ENCODE peak calls at places on chromosomes 3 and 15, in four cellular contexts. One of them, this sample, is unnamed. For H3K36me3, the result is how much of the 10 kb centered on the place peaks cover.

GRCh38 chr3:11236588-11237461 is 35.4 kb upstream of the ATG7 start:
- DNase-seq in IMR-90: peak
- DNase-seq in SJSA1: peak
- DNase-seq in aorta: no peak
- DNase-seq in this sample: peak

GRCh38 chr3:39668420-39668819 is 141.0 kb upstream of the MYRIP start:
- DNase-seq in aorta: no peak
- DNase-seq in IMR-90: peak
- DNase-seq in SJSA1: no peak
- DNase-seq in this sample: no peak

GRCh38 chr3:124812291-124813265 is 74.6 kb downstream of the ITGB5 start:
- DNase-seq in aorta: peak
- DNase-seq in SJSA1: peak
- DNase-seq in IMR-90: peak
- DNase-seq in this sample: peak

GRCh38 chr3:116135462-116135861 is 309.8 kb downstream of the LSAMP start:
- DNase-seq in IMR-90: peak
- DNase-seq in SJSA1: no peak
- DNase-seq in aorta: no peak
- DNase-seq in this sample: no peak

GRCh38 chr3:98361289-98361688 is 7.6 kb downstream of the OR5K4 start:
- DNase-seq in aorta: no peak
- DNase-seq in SJSA1: no peak
- DNase-seq in IMR-90: no peak
- DNase-seq in this sample: no peak

GRCh38 chr15:90300988-90301715 is 35.7 kb downstream of the NGRN start:
- DNase-seq in IMR-90: peak
- DNase-seq in SJSA1: peak
- DNase-seq in aorta: peak
- DNase-seq in this sample: peak

GRCh38 chr15:53716909-53717878 is 42.3 kb downstream of the WDR72 start:
- DNase-seq in SJSA1: no peak
- DNase-seq in IMR-90: no peak
- DNase-seq in aorta: no peak
- DNase-seq in this sample: no peak

GRCh38 chr3:173008978-173009377 is 132.1 kb downstream of the SPATA16 start:
- DNase-seq in IMR-90: no peak
- DNase-seq in SJSA1: no peak
- DNase-seq in aorta: no peak
- DNase-seq in this sample: no peak

GRCh38 chr3:175434591-175434990 is 575.5 kb downstream of the NAALADL2 start:
- DNase-seq in SJSA1: no peak
- DNase-seq in aorta: no peak
- DNase-seq in IMR-90: peak
- DNase-seq in this sample: no peak

GRCh38 chr3:17302774-17303173 is 418.0 kb downstream of the PLCL2 start:
- DNase-seq in SJSA1: no peak
- DNase-seq in aorta: no peak
- DNase-seq in IMR-90: peak
- DNase-seq in this sample: no peak

GRCh38 chr3:17298038-17298437 is 413.3 kb downstream of the PLCL2 start:
- DNase-seq in aorta: no peak
- DNase-seq in IMR-90: no peak
- DNase-seq in SJSA1: no peak
- DNase-seq in this sample: no peak

GRCh38 chr3:17301271-17301670 is 416.5 kb downstream of the PLCL2 start:
- DNase-seq in IMR-90: no peak
- DNase-seq in aorta: no peak
- DNase-seq in SJSA1: no peak
- DNase-seq in this sample: no peak

GRCh38 chr3:17302170-17302569 is 417.4 kb downstream of the PLCL2 start:
- DNase-seq in aorta: no peak
- DNase-seq in IMR-90: no peak
- DNase-seq in SJSA1: no peak
- DNase-seq in this sample: no peak

DNA sequence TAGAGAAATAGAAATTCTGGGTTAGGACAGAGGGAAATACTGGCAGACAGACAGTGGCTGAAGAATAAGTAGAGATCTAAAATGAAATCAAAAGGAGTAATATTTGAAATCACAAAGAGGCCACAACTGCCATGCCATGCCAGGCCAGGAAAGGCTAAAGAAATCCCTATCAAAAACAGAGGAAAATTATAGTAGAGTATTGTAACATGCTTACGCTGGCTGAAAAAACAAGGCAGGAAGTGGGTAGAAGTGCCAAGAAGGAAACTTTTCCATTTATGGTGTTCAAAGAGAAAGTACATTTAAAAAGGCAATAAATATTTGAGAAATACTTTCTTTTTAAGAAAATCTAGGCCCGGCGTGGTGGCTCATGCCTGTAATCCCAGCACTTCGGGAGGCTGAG is 415.7 kb downstream of the PLCL2 start:
- DNase-seq in IMR-90: no peak
- DNase-seq in aorta: no peak
- DNase-seq in SJSA1: no peak
- DNase-seq in this sample: no peak
- H3K27ac ChIP-seq in IMR-90: no peak
- H3K27ac ChIP-seq in aorta: no peak
- H3K27ac ChIP-seq in SJSA1: no peak
- H3K27ac ChIP-seq in this sample: no peak

DNA sequence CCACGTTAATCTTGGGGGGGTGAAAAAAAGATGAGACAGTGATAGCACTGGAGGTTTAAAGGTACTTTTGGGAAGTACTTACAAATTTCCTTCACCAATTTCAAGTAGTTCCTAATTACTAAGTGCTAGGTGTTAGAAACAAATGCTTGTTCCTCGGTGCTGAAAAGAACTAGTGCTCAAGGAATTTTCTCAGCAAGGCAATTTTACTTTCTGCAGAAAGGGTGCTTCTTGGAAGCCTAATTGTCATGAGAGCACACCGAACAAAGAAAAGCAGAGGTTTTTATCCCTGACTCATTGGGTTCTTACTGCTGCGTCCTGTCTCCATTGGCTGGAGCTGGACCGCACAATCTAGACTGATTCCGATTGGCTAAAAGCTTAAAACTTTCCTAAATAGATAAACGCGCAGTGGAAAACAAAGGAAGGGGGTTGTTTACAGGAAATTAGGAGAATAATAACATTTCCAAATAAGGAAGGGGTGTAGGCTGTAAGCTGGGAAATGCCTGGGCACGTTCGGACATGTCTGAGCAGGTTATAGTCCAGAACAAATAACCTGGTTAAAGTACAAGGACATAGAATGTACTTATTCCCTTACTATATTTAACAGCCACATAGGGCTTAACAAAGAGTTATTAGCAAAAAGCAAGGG is 49.6 kb downstream of the CHD2 start:
- DNase-seq in aorta: no peak
- DNase-seq in SJSA1: no peak
- DNase-seq in IMR-90: no peak
- DNase-seq in this sample: no peak
- H3K36me3 ChIP-seq in aorta: under half
- H3K36me3 ChIP-seq in SJSA1: half or more
- H3K36me3 ChIP-seq in IMR-90: half or more
- H3K36me3 ChIP-seq in this sample: half or more

GRCh38 chr3:112633191-112633590 is 7.8 kb downstream of the CCDC80 start:
- DNase-seq in aorta: no peak
- DNase-seq in IMR-90: no peak
- DNase-seq in SJSA1: no peak
- DNase-seq in this sample: no peak
- H3K27ac ChIP-seq in aorta: no peak
- H3K27ac ChIP-seq in IMR-90: peak
- H3K27ac ChIP-seq in SJSA1: peak
- H3K27ac ChIP-seq in this sample: no peak

GRCh38 chr15:65057549-65057940 is 10.2 kb downstream of the RASL12 start:
- DNase-seq in SJSA1: no peak
- DNase-seq in IMR-90: no peak
- DNase-seq in aorta: no peak
- DNase-seq in this sample: no peak
- H3K36me3 ChIP-seq in SJSA1: half or more
- H3K36me3 ChIP-seq in IMR-90: under half
- H3K36me3 ChIP-seq in aorta: under half
- H3K36me3 ChIP-seq in this sample: under half

DNA sequence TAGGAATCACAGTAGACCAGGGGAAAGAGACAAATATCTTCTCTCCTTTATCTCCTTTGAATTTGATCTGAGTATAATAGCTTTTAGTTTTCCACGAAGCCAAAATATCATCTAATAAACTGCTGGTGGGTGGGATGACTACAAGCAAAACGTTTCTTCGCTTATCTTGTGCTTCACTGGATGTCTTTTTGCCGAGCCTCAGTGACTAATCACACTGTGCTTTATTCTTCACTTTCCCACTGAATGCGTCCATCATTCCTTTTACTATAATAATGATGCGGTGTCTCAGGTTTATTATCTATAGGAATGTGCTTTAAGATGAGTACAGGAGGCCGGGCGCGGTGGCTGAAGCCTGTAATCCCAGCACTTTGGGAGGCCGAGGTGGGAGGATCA is 32.5 kb downstream of the CEP152 start:
- DNase-seq in aorta: no peak
- DNase-seq in IMR-90: peak
- DNase-seq in SJSA1: no peak
- DNase-seq in this sample: no peak
- H3K27ac ChIP-seq in aorta: no peak
- H3K27ac ChIP-seq in IMR-90: no peak
- H3K27ac ChIP-seq in SJSA1: no peak
- H3K27ac ChIP-seq in this sample: no peak

DNA sequence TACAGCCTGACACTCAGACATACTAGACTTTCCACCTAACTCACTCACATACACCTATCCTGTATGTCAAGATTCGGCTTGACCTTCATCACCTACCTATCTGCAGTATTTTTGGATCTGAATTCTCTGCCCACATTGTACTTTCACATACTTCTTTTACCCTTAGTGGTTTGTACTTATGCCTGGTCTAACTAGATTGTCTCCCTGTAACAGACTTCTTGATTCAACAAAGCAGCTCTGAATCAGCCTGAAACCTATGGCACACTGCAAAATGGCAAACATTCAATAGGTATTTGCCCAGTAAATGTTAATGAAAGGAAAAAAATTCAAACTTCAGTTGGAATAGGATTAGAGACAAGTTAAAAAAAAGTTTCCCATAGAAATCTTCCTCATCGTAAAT is 106.5 kb downstream of the UBE3A start:
- DNase-seq in aorta: no peak
- DNase-seq in SJSA1: no peak
- DNase-seq in IMR-90: no peak
- DNase-seq in this sample: no peak
- H3K36me3 ChIP-seq in aorta: under half
- H3K36me3 ChIP-seq in SJSA1: under half
- H3K36me3 ChIP-seq in IMR-90: under half
- H3K36me3 ChIP-seq in this sample: under half

GRCh38 chr15:74011610-74012009 is 17.1 kb downstream of the PML start:
- DNase-seq in aorta: no peak
- DNase-seq in IMR-90: peak
- DNase-seq in SJSA1: no peak
- DNase-seq in this sample: peak

GRCh38 chr15:74007820-74008371 is 13.4 kb downstream of the PML start:
- DNase-seq in aorta: no peak
- DNase-seq in SJSA1: no peak
- DNase-seq in IMR-90: no peak
- DNase-seq in this sample: no peak

GRCh38 chr15:74010929-74011540 is 16.5 kb downstream of the PML start:
- DNase-seq in IMR-90: no peak
- DNase-seq in aorta: no peak
- DNase-seq in SJSA1: no peak
- DNase-seq in this sample: no peak

GRCh38 chr15:74006774-74007639 is 12.5 kb downstream of the PML start:
- DNase-seq in SJSA1: no peak
- DNase-seq in IMR-90: no peak
- DNase-seq in aorta: no peak
- DNase-seq in this sample: no peak

GRCh38 chr15:74008901-74009300 is 14.4 kb downstream of the PML start:
- DNase-seq in SJSA1: no peak
- DNase-seq in aorta: no peak
- DNase-seq in IMR-90: no peak
- DNase-seq in this sample: no peak
- H3K27ac ChIP-seq in SJSA1: no peak
- H3K27ac ChIP-seq in aorta: no peak
- H3K27ac ChIP-seq in IMR-90: no peak
- H3K27ac ChIP-seq in this sample: no peak

DNA sequence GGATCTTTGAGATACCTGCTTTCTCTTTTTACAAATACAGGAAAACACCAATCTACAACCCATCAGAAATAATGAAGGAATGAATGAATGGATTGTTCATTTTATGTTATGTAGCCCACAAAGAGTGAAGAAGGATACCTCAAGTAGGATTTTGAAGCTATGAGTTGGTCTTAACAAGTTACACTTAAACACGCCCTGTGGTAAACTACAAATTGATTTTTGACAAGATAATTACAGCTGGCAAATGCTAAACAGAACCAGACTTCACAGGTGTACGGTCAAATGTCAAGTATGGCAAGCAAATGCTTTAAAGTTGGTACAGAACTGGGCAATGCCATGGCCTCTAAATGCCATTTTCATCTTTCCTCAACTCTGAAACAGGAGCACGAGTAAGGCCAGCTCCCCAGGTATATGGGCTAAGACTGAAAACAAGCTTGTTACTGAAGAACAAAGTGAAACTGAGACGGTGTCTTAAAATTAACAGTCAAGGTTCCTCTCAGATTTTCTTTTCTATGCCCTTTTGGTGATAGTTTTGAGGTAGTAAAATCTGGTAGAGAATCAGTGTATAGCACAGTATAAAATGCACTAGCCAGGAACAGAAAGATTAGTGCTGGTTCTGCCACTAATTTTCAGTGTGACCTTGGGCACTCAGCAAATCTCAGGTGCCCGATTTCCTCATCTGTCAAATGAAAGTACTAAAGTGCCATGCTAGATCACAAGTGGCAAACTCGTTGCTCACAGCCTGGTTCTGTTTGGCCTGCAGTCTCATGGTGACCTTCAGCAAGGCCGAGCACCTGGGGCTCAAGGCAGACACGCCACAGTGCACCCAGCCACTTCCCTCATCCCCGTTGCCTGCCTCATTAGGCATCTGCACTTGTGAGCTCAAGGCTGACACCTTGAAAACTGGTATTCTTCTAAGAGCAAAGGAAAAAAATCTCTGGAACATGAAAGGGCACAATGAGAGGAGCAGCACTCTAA is 9.5 kb downstream of the RUVBL1 start:
- DNase-seq in IMR-90: no peak
- DNase-seq in SJSA1: no peak
- DNase-seq in aorta: no peak
- DNase-seq in this sample: no peak
- H3K36me3 ChIP-seq in IMR-90: under half
- H3K36me3 ChIP-seq in SJSA1: under half
- H3K36me3 ChIP-seq in aorta: under half
- H3K36me3 ChIP-seq in this sample: under half